ENCODE peak calls at places on chromosomes 5 and 9, in ten cellular contexts. One of them, this sample, is unnamed.

GRCh38 chr5:442335-443238 is at the start of gene EXOC3:
- DNase-seq in activated T-cell treated with anti-CD3 and anti-CD28 coated beads, Interleukin-2, amount 50 U/mL, for 72 hours: peak
- DNase-seq in activated naive CD8-positive, alpha-beta T cell treated with anti-CD3 and anti-CD28 coated beads, Interleukin-2, amount 50 U/mL, for 24 hours: peak
- DNase-seq in osteocyte: peak
- DNase-seq in HCT116: peak
- DNase-seq in stimulated activated CD4-positive, alpha-beta T cell treated with anti-CD3 and anti-CD28 coated beads, Interleukin-12 subunit alpha, Interleukin-12 subunit beta, amount 100 ng/mL, for 4 hours: peak
- DNase-seq in activated T-helper 1 cell treated with anti-CD3 and anti-CD28 coated beads, Interleukin-2, amount 50 U/mL, for 16 hours: peak
- DNase-seq in lower leg skin: peak
- DNase-seq in COR-L47: peak
- DNase-seq in nucleus accumbens: peak
- DNase-seq in this sample: no peak

GRCh38 chr9:88781500-88782391 is 209.5 kb upstream of the S1PR3 start:
- DNase-seq in activated T-cell treated with anti-CD3 and anti-CD28 coated beads, Interleukin-2, amount 50 U/mL, for 72 hours: no peak
- DNase-seq in activated naive CD8-positive, alpha-beta T cell treated with anti-CD3 and anti-CD28 coated beads, Interleukin-2, amount 50 U/mL, for 24 hours: no peak
- DNase-seq in lower leg skin: peak
- DNase-seq in HCT116: no peak
- DNase-seq in COR-L47: no peak
- DNase-seq in nucleus accumbens: no peak
- DNase-seq in activated T-helper 1 cell treated with anti-CD3 and anti-CD28 coated beads, Interleukin-2, amount 50 U/mL, for 16 hours: no peak
- DNase-seq in stimulated activated CD4-positive, alpha-beta T cell treated with anti-CD3 and anti-CD28 coated beads, Interleukin-12 subunit alpha, Interleukin-12 subunit beta, amount 100 ng/mL, for 4 hours: no peak
- DNase-seq in osteocyte: no peak
- DNase-seq in this sample: peak

GRCh38 chr5:158905281-158905680 is 194.4 kb downstream of the EBF1 start:
- DNase-seq in nucleus accumbens: no peak
- DNase-seq in activated T-cell treated with anti-CD3 and anti-CD28 coated beads, Interleukin-2, amount 50 U/mL, for 72 hours: no peak
- DNase-seq in HCT116: no peak
- DNase-seq in activated T-helper 1 cell treated with anti-CD3 and anti-CD28 coated beads, Interleukin-2, amount 50 U/mL, for 16 hours: no peak
- DNase-seq in lower leg skin: no peak
- DNase-seq in activated naive CD8-positive, alpha-beta T cell treated with anti-CD3 and anti-CD28 coated beads, Interleukin-2, amount 50 U/mL, for 24 hours: no peak
- DNase-seq in stimulated activated CD4-positive, alpha-beta T cell treated with anti-CD3 and anti-CD28 coated beads, Interleukin-12 subunit alpha, Interleukin-12 subunit beta, amount 100 ng/mL, for 4 hours: no peak
- DNase-seq in osteocyte: no peak
- DNase-seq in COR-L47: no peak
- DNase-seq in this sample: no peak

GRCh38 chr9:35748239-35748857 is 680 bp downstream of the GBA2 start:
- DNase-seq in stimulated activated CD4-positive, alpha-beta T cell treated with anti-CD3 and anti-CD28 coated beads, Interleukin-12 subunit alpha, Interleukin-12 subunit beta, amount 100 ng/mL, for 4 hours: peak
- DNase-seq in nucleus accumbens: no peak
- DNase-seq in activated T-cell treated with anti-CD3 and anti-CD28 coated beads, Interleukin-2, amount 50 U/mL, for 72 hours: no peak
- DNase-seq in COR-L47: no peak
- DNase-seq in activated naive CD8-positive, alpha-beta T cell treated with anti-CD3 and anti-CD28 coated beads, Interleukin-2, amount 50 U/mL, for 24 hours: no peak
- DNase-seq in HCT116: no peak
- DNase-seq in activated T-helper 1 cell treated with anti-CD3 and anti-CD28 coated beads, Interleukin-2, amount 50 U/mL, for 16 hours: no peak
- DNase-seq in lower leg skin: no peak
- DNase-seq in osteocyte: no peak
- DNase-seq in this sample: no peak

GRCh38 chr9:90836396-90837080 is 34.9 kb downstream of the SYK start:
- DNase-seq in nucleus accumbens: no peak
- DNase-seq in COR-L47: no peak
- DNase-seq in activated T-helper 1 cell treated with anti-CD3 and anti-CD28 coated beads, Interleukin-2, amount 50 U/mL, for 16 hours: no peak
- DNase-seq in stimulated activated CD4-positive, alpha-beta T cell treated with anti-CD3 and anti-CD28 coated beads, Interleukin-12 subunit alpha, Interleukin-12 subunit beta, amount 100 ng/mL, for 4 hours: no peak
- DNase-seq in activated T-cell treated with anti-CD3 and anti-CD28 coated beads, Interleukin-2, amount 50 U/mL, for 72 hours: no peak
- DNase-seq in osteocyte: no peak
- DNase-seq in HCT116: no peak
- DNase-seq in lower leg skin: peak
- DNase-seq in activated naive CD8-positive, alpha-beta T cell treated with anti-CD3 and anti-CD28 coated beads, Interleukin-2, amount 50 U/mL, for 24 hours: no peak
- DNase-seq in this sample: no peak

GRCh38 chr5:159765760-159766517 is 150.3 kb upstream of the ADRA1B start:
- DNase-seq in stimulated activated CD4-positive, alpha-beta T cell treated with anti-CD3 and anti-CD28 coated beads, Interleukin-12 subunit alpha, Interleukin-12 subunit beta, amount 100 ng/mL, for 4 hours: no peak
- DNase-seq in HCT116: no peak
- DNase-seq in activated T-cell treated with anti-CD3 and anti-CD28 coated beads, Interleukin-2, amount 50 U/mL, for 72 hours: no peak
- DNase-seq in lower leg skin: no peak
- DNase-seq in osteocyte: no peak
- DNase-seq in activated T-helper 1 cell treated with anti-CD3 and anti-CD28 coated beads, Interleukin-2, amount 50 U/mL, for 16 hours: no peak
- DNase-seq in activated naive CD8-positive, alpha-beta T cell treated with anti-CD3 and anti-CD28 coated beads, Interleukin-2, amount 50 U/mL, for 24 hours: no peak
- DNase-seq in COR-L47: no peak
- DNase-seq in nucleus accumbens: no peak
- DNase-seq in this sample: peak

GRCh38 chr5:158777647-158778368 is 321.9 kb downstream of the EBF1 start:
- DNase-seq in COR-L47: no peak
- DNase-seq in activated T-helper 1 cell treated with anti-CD3 and anti-CD28 coated beads, Interleukin-2, amount 50 U/mL, for 16 hours: no peak
- DNase-seq in nucleus accumbens: no peak
- DNase-seq in stimulated activated CD4-positive, alpha-beta T cell treated with anti-CD3 and anti-CD28 coated beads, Interleukin-12 subunit alpha, Interleukin-12 subunit beta, amount 100 ng/mL, for 4 hours: no peak
- DNase-seq in lower leg skin: no peak
- DNase-seq in HCT116: no peak
- DNase-seq in activated T-cell treated with anti-CD3 and anti-CD28 coated beads, Interleukin-2, amount 50 U/mL, for 72 hours: no peak
- DNase-seq in osteocyte: no peak
- DNase-seq in activated naive CD8-positive, alpha-beta T cell treated with anti-CD3 and anti-CD28 coated beads, Interleukin-2, amount 50 U/mL, for 24 hours: no peak
- DNase-seq in this sample: no peak

GRCh38 chr5:90558344-90559192 is at the start of gene ADGRV1:
- DNase-seq in HCT116: peak
- DNase-seq in COR-L47: peak
- DNase-seq in lower leg skin: no peak
- DNase-seq in stimulated activated CD4-positive, alpha-beta T cell treated with anti-CD3 and anti-CD28 coated beads, Interleukin-12 subunit alpha, Interleukin-12 subunit beta, amount 100 ng/mL, for 4 hours: no peak
- DNase-seq in activated T-cell treated with anti-CD3 and anti-CD28 coated beads, Interleukin-2, amount 50 U/mL, for 72 hours: peak
- DNase-seq in osteocyte: peak
- DNase-seq in nucleus accumbens: peak
- DNase-seq in activated naive CD8-positive, alpha-beta T cell treated with anti-CD3 and anti-CD28 coated beads, Interleukin-2, amount 50 U/mL, for 24 hours: peak
- DNase-seq in activated T-helper 1 cell treated with anti-CD3 and anti-CD28 coated beads, Interleukin-2, amount 50 U/mL, for 16 hours: no peak
- DNase-seq in this sample: no peak

GRCh38 chr5:115050860-115051259 is 118.8 kb downstream of the TRIM36 start:
- DNase-seq in activated T-helper 1 cell treated with anti-CD3 and anti-CD28 coated beads, Interleukin-2, amount 50 U/mL, for 16 hours: no peak
- DNase-seq in activated T-cell treated with anti-CD3 and anti-CD28 coated beads, Interleukin-2, amount 50 U/mL, for 72 hours: no peak
- DNase-seq in HCT116: no peak
- DNase-seq in COR-L47: no peak
- DNase-seq in activated naive CD8-positive, alpha-beta T cell treated with anti-CD3 and anti-CD28 coated beads, Interleukin-2, amount 50 U/mL, for 24 hours: no peak
- DNase-seq in nucleus accumbens: no peak
- DNase-seq in stimulated activated CD4-positive, alpha-beta T cell treated with anti-CD3 and anti-CD28 coated beads, Interleukin-12 subunit alpha, Interleukin-12 subunit beta, amount 100 ng/mL, for 4 hours: no peak
- DNase-seq in lower leg skin: no peak
- DNase-seq in osteocyte: no peak
- DNase-seq in this sample: no peak

GRCh38 chr5:37792976-37793328 is 46.9 kb downstream of the GDNF start:
- DNase-seq in COR-L47: no peak
- DNase-seq in stimulated activated CD4-positive, alpha-beta T cell treated with anti-CD3 and anti-CD28 coated beads, Interleukin-12 subunit alpha, Interleukin-12 subunit beta, amount 100 ng/mL, for 4 hours: no peak
- DNase-seq in lower leg skin: no peak
- DNase-seq in activated T-helper 1 cell treated with anti-CD3 and anti-CD28 coated beads, Interleukin-2, amount 50 U/mL, for 16 hours: no peak
- DNase-seq in nucleus accumbens: no peak
- DNase-seq in HCT116: no peak
- DNase-seq in activated naive CD8-positive, alpha-beta T cell treated with anti-CD3 and anti-CD28 coated beads, Interleukin-2, amount 50 U/mL, for 24 hours: no peak
- DNase-seq in activated T-cell treated with anti-CD3 and anti-CD28 coated beads, Interleukin-2, amount 50 U/mL, for 72 hours: no peak
- DNase-seq in osteocyte: no peak
- DNase-seq in this sample: no peak

GRCh38 chr9:86733929-86734328 is 213.4 kb downstream of the GAS1 start:
- DNase-seq in activated T-cell treated with anti-CD3 and anti-CD28 coated beads, Interleukin-2, amount 50 U/mL, for 72 hours: no peak
- DNase-seq in nucleus accumbens: no peak
- DNase-seq in lower leg skin: no peak
- DNase-seq in activated T-helper 1 cell treated with anti-CD3 and anti-CD28 coated beads, Interleukin-2, amount 50 U/mL, for 16 hours: no peak
- DNase-seq in osteocyte: no peak
- DNase-seq in activated naive CD8-positive, alpha-beta T cell treated with anti-CD3 and anti-CD28 coated beads, Interleukin-2, amount 50 U/mL, for 24 hours: no peak
- DNase-seq in HCT116: no peak
- DNase-seq in stimulated activated CD4-positive, alpha-beta T cell treated with anti-CD3 and anti-CD28 coated beads, Interleukin-12 subunit alpha, Interleukin-12 subunit beta, amount 100 ng/mL, for 4 hours: no peak
- DNase-seq in COR-L47: no peak
- DNase-seq in this sample: no peak

GRCh38 chr5:176726746-176727527 is 79.7 kb downstream of the TSPAN17 start:
- DNase-seq in osteocyte: no peak
- DNase-seq in nucleus accumbens: no peak
- DNase-seq in COR-L47: no peak
- DNase-seq in lower leg skin: no peak
- DNase-seq in stimulated activated CD4-positive, alpha-beta T cell treated with anti-CD3 and anti-CD28 coated beads, Interleukin-12 subunit alpha, Interleukin-12 subunit beta, amount 100 ng/mL, for 4 hours: no peak
- DNase-seq in HCT116: no peak
- DNase-seq in activated naive CD8-positive, alpha-beta T cell treated with anti-CD3 and anti-CD28 coated beads, Interleukin-2, amount 50 U/mL, for 24 hours: no peak
- DNase-seq in activated T-helper 1 cell treated with anti-CD3 and anti-CD28 coated beads, Interleukin-2, amount 50 U/mL, for 16 hours: no peak
- DNase-seq in activated T-cell treated with anti-CD3 and anti-CD28 coated beads, Interleukin-2, amount 50 U/mL, for 72 hours: no peak
- DNase-seq in this sample: no peak

GRCh38 chr5:172827843-172828242 is 6.2 kb upstream of the ERGIC1 start:
- DNase-seq in activated T-helper 1 cell treated with anti-CD3 and anti-CD28 coated beads, Interleukin-2, amount 50 U/mL, for 16 hours: no peak
- DNase-seq in HCT116: no peak
- DNase-seq in nucleus accumbens: no peak
- DNase-seq in activated naive CD8-positive, alpha-beta T cell treated with anti-CD3 and anti-CD28 coated beads, Interleukin-2, amount 50 U/mL, for 24 hours: no peak
- DNase-seq in lower leg skin: no peak
- DNase-seq in stimulated activated CD4-positive, alpha-beta T cell treated with anti-CD3 and anti-CD28 coated beads, Interleukin-12 subunit alpha, Interleukin-12 subunit beta, amount 100 ng/mL, for 4 hours: no peak
- DNase-seq in osteocyte: no peak
- DNase-seq in COR-L47: no peak
- DNase-seq in activated T-cell treated with anti-CD3 and anti-CD28 coated beads, Interleukin-2, amount 50 U/mL, for 72 hours: no peak
- DNase-seq in this sample: no peak

GRCh38 chr9:134377143-134377484 is 50.9 kb downstream of the RXRA start:
- DNase-seq in COR-L47: no peak
- DNase-seq in lower leg skin: no peak
- DNase-seq in nucleus accumbens: no peak
- DNase-seq in activated T-cell treated with anti-CD3 and anti-CD28 coated beads, Interleukin-2, amount 50 U/mL, for 72 hours: no peak
- DNase-seq in HCT116: no peak
- DNase-seq in activated T-helper 1 cell treated with anti-CD3 and anti-CD28 coated beads, Interleukin-2, amount 50 U/mL, for 16 hours: no peak
- DNase-seq in activated naive CD8-positive, alpha-beta T cell treated with anti-CD3 and anti-CD28 coated beads, Interleukin-2, amount 50 U/mL, for 24 hours: no peak
- DNase-seq in stimulated activated CD4-positive, alpha-beta T cell treated with anti-CD3 and anti-CD28 coated beads, Interleukin-12 subunit alpha, Interleukin-12 subunit beta, amount 100 ng/mL, for 4 hours: no peak
- DNase-seq in osteocyte: no peak
- DNase-seq in this sample: no peak

GRCh38 chr5:159510282-159510681 is 180.0 kb upstream of the IL12B start:
- DNase-seq in lower leg skin: peak
- DNase-seq in nucleus accumbens: no peak
- DNase-seq in HCT116: no peak
- DNase-seq in activated T-cell treated with anti-CD3 and anti-CD28 coated beads, Interleukin-2, amount 50 U/mL, for 72 hours: no peak
- DNase-seq in osteocyte: peak
- DNase-seq in activated naive CD8-positive, alpha-beta T cell treated with anti-CD3 and anti-CD28 coated beads, Interleukin-2, amount 50 U/mL, for 24 hours: no peak
- DNase-seq in COR-L47: no peak
- DNase-seq in stimulated activated CD4-positive, alpha-beta T cell treated with anti-CD3 and anti-CD28 coated beads, Interleukin-12 subunit alpha, Interleukin-12 subunit beta, amount 100 ng/mL, for 4 hours: no peak
- DNase-seq in activated T-helper 1 cell treated with anti-CD3 and anti-CD28 coated beads, Interleukin-2, amount 50 U/mL, for 16 hours: no peak
- DNase-seq in this sample: no peak

GRCh38 chr5:97026721-97027120 is 90.8 kb downstream of the LNPEP start:
- DNase-seq in activated T-cell treated with anti-CD3 and anti-CD28 coated beads, Interleukin-2, amount 50 U/mL, for 72 hours: no peak
- DNase-seq in activated T-helper 1 cell treated with anti-CD3 and anti-CD28 coated beads, Interleukin-2, amount 50 U/mL, for 16 hours: no peak
- DNase-seq in activated naive CD8-positive, alpha-beta T cell treated with anti-CD3 and anti-CD28 coated beads, Interleukin-2, amount 50 U/mL, for 24 hours: no peak
- DNase-seq in HCT116: no peak
- DNase-seq in nucleus accumbens: no peak
- DNase-seq in COR-L47: no peak
- DNase-seq in lower leg skin: no peak
- DNase-seq in stimulated activated CD4-positive, alpha-beta T cell treated with anti-CD3 and anti-CD28 coated beads, Interleukin-12 subunit alpha, Interleukin-12 subunit beta, amount 100 ng/mL, for 4 hours: no peak
- DNase-seq in osteocyte: no peak
- DNase-seq in this sample: no peak

This sample was measured in esophagus muscularis mucosa.